ENCODE peak calls at places on chromosomes 11 and 22, in four cellular contexts. One of them, this sample, is unnamed.

GRCh38 chr11:118086913-118087768 is at the start of gene SMIM35:
- DNase-seq in K562: no peak
- DNase-seq in GM12891: no peak
- DNase-seq in GM12878: no peak
- DNase-seq in this sample: no peak

GRCh38 chr22:23437779-23438178 is 142.3 kb downstream of the IGLL1 start:
- DNase-seq in K562: no peak
- DNase-seq in GM12891: no peak
- DNase-seq in GM12878: no peak
- DNase-seq in this sample: peak; percentile 56

GRCh38 chr11:9014826-9015225 is 11.0 kb upstream of the NRIP3 start:
- DNase-seq in K562: no peak
- DNase-seq in GM12891: no peak
- DNase-seq in GM12878: no peak
- DNase-seq in this sample: no peak

GRCh38 chr11:35321111-35321510 is 98.2 kb downstream of the SLC1A2 start:
- DNase-seq in K562: peak; percentile 38
- DNase-seq in GM12891: no peak
- DNase-seq in GM12878: no peak
- DNase-seq in this sample: no peak

GRCh38 chr11:3225159-3225758 is 6.6 kb upstream of the MRGPRG start:
- DNase-seq in K562: no peak
- DNase-seq in GM12891: no peak
- DNase-seq in GM12878: no peak
- DNase-seq in this sample: no peak

GRCh38 chr11:43944761-43945311 is 2.4 kb downstream of the C11orf96 start:
- DNase-seq in K562: peak; percentile 81
- DNase-seq in GM12891: peak; percentile 56
- DNase-seq in GM12878: no peak
- DNase-seq in this sample: peak; percentile 76

GRCh38 chr11:82315093-82315492 is 418.6 kb downstream of the FAM181B start:
- DNase-seq in K562: peak; percentile 2
- DNase-seq in GM12891: peak; percentile 12
- DNase-seq in GM12878: no peak
- DNase-seq in this sample: no peak

GRCh38 chr11:11752688-11753087 is 89.1 kb upstream of the USP47 start:
- DNase-seq in K562: no peak
- DNase-seq in GM12891: no peak
- DNase-seq in GM12878: no peak
- DNase-seq in this sample: no peak

GRCh38 chr11:45511566-45511965 is 153.9 kb downstream of the CHST1 start:
- DNase-seq in K562: no peak
- DNase-seq in GM12891: no peak
- DNase-seq in GM12878: no peak
- DNase-seq in this sample: no peak

GRCh38 chr22:49305966-49306631 is 521.6 kb downstream of the BRD1 start:
- DNase-seq in K562: no peak
- DNase-seq in GM12891: no peak
- DNase-seq in GM12878: no peak
- DNase-seq in this sample: no peak

GRCh38 chr11:75574698-75575265 is 12.7 kb downstream of the SERPINH1 start:
- DNase-seq in K562: no peak
- DNase-seq in GM12891: no peak
- DNase-seq in GM12878: no peak
- DNase-seq in this sample: no peak

DNA sequence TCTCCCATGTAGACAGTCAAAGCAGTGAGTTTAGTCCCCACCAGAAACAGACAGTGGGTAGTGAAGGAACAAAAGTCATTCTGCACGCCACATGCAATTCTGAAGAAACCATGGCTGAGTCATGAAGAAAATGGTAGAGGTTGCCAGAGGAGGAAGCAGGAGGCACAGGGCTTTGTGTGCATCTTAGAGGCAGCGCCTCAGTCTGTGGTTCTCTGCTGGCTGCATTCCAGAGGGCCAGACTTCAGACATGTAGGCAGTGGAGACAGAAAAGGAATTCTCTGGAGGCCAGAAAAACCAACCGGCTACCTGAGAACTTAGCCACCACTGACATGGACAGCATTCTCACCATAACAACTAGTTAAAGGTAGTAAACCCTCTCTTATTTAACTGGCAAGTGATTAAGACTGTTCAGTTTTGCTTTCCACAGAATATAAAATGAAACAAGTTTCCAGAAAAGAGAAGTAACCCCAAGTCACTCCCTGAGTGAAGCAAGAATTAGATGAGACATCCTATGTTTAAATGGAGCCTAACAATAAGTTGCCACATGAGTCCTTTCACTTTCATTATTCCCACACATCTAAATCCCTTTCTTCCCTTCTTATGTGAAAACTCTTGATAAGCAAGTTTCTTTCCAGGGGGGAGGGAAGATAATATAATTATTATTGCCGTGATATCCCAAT is 556.1 kb downstream of the SOX6 start:
- DNase-seq in K562: no peak
- DNase-seq in GM12891: no peak
- DNase-seq in GM12878: no peak
- DNase-seq in this sample: peak; percentile 91
- TF ChIP-seq SPI1 in K562: no peak
- TF ChIP-seq SPI1 in GM12891: no peak
- TF ChIP-seq SPI1 in GM12878: no peak
- TF ChIP-seq SPI1 in this sample: no peak

GRCh38 chr11:854601-855342 is 12.1 kb downstream of the TSPAN4 start:
- DNase-seq in K562: no peak
- DNase-seq in GM12891: no peak
- DNase-seq in GM12878: no peak
- DNase-seq in this sample: no peak
- TF ChIP-seq SPI1 in K562: no peak
- TF ChIP-seq SPI1 in GM12891: no peak
- TF ChIP-seq SPI1 in GM12878: no peak
- TF ChIP-seq SPI1 in this sample: no peak

GRCh38 chr22:29737251-29738117 is 17.7 kb downstream of the CABP7 start:
- DNase-seq in K562: no peak
- DNase-seq in GM12891: no peak
- DNase-seq in GM12878: no peak
- DNase-seq in this sample: no peak
- TF ChIP-seq SPI1 in K562: no peak
- TF ChIP-seq SPI1 in GM12891: no peak
- TF ChIP-seq SPI1 in GM12878: no peak
- TF ChIP-seq SPI1 in this sample: no peak

GRCh38 chr11:17631702-17632365 is 84.8 kb downstream of the OTOG start:
- DNase-seq in K562: no peak
- DNase-seq in GM12891: no peak
- DNase-seq in GM12878: no peak
- DNase-seq in this sample: no peak
- TF ChIP-seq SPI1 in K562: no peak
- TF ChIP-seq SPI1 in GM12891: no peak
- TF ChIP-seq SPI1 in GM12878: no peak
- TF ChIP-seq SPI1 in this sample: no peak

DNA sequence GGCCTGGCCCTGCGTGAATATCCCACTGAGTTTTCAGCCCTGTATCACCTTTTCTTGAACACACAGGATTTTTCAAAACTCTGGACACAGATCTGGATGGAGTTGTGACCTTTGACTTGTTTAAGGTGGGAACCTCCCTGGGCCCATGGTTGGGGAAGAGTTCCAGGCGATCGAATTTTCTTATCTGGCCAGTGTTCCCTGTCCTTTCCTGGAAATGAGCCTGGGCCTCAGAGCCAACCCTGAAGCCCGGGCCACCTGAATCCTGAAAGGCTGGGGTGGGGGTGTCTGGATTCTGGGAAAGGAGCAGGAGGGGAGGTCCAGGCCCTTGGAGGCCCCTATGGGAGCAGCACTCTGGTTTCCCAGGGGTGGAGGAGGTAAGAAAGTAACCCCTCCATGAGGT is 29.0 kb downstream of the CAPN1 start:
- DNase-seq in K562: no peak
- DNase-seq in GM12891: no peak
- DNase-seq in GM12878: no peak
- DNase-seq in this sample: no peak
- TF ChIP-seq SPI1 in K562: no peak
- TF ChIP-seq SPI1 in GM12891: no peak
- TF ChIP-seq SPI1 in GM12878: no peak
- TF ChIP-seq SPI1 in this sample: no peak